ENCODE peak calls at places on chromosome 13, in nine cellular contexts. One of them, this sample, is unnamed.

GRCh38 chr13:113359556-113359955 is 4.4 kb downstream of the GRTP1 start:
- DNase-seq in neural progenitor cell: no peak
- DNase-seq in fibroblast of pulmonary artery: no peak
- DNase-seq in body of pancreas: no peak
- DNase-seq in fibroblast of villous mesenchyme: no peak
- DNase-seq in CD4-positive, alpha-beta memory T cell: no peak
- DNase-seq in brain microvascular endothelial cell: no peak
- DNase-seq in psoas muscle: no peak
- DNase-seq in cardiac fibroblast: no peak
- DNase-seq in this sample: no peak

GRCh38 chr13:40505196-40505595 is 161.2 kb downstream of the FOXO1 start:
- DNase-seq in neural progenitor cell: no peak
- DNase-seq in fibroblast of pulmonary artery: no peak
- DNase-seq in body of pancreas: no peak
- DNase-seq in fibroblast of villous mesenchyme: no peak
- DNase-seq in CD4-positive, alpha-beta memory T cell: no peak
- DNase-seq in brain microvascular endothelial cell: no peak
- DNase-seq in psoas muscle: no peak
- DNase-seq in cardiac fibroblast: no peak
- DNase-seq in this sample: no peak

GRCh38 chr13:113084094-113084942 is 21.3 kb upstream of the F7 start:
- DNase-seq in neural progenitor cell: no peak
- DNase-seq in fibroblast of pulmonary artery: no peak
- DNase-seq in body of pancreas: no peak
- DNase-seq in fibroblast of villous mesenchyme: no peak
- DNase-seq in CD4-positive, alpha-beta memory T cell: no peak
- DNase-seq in brain microvascular endothelial cell: no peak
- DNase-seq in psoas muscle: peak
- DNase-seq in cardiac fibroblast: no peak
- DNase-seq in this sample: no peak

GRCh38 chr13:38821753-38822551 is 135.1 kb downstream of the FREM2 start:
- DNase-seq in neural progenitor cell: no peak
- DNase-seq in fibroblast of pulmonary artery: no peak
- DNase-seq in body of pancreas: no peak
- DNase-seq in fibroblast of villous mesenchyme: no peak
- DNase-seq in CD4-positive, alpha-beta memory T cell: no peak
- DNase-seq in brain microvascular endothelial cell: no peak
- DNase-seq in psoas muscle: no peak
- DNase-seq in cardiac fibroblast: no peak
- DNase-seq in this sample: no peak

GRCh38 chr13:25114220-25114619 is 18.3 kb downstream of the PABPC3 start:
- DNase-seq in neural progenitor cell: peak
- DNase-seq in fibroblast of pulmonary artery: peak
- DNase-seq in body of pancreas: peak
- DNase-seq in fibroblast of villous mesenchyme: peak
- DNase-seq in CD4-positive, alpha-beta memory T cell: peak
- DNase-seq in brain microvascular endothelial cell: peak
- DNase-seq in psoas muscle: peak
- DNase-seq in cardiac fibroblast: peak
- DNase-seq in this sample: peak

GRCh38 chr13:85896516-85897450 is 97.6 kb upstream of the SLITRK6 start:
- DNase-seq in neural progenitor cell: peak
- DNase-seq in fibroblast of pulmonary artery: no peak
- DNase-seq in body of pancreas: no peak
- DNase-seq in fibroblast of villous mesenchyme: no peak
- DNase-seq in CD4-positive, alpha-beta memory T cell: peak
- DNase-seq in brain microvascular endothelial cell: no peak
- DNase-seq in psoas muscle: no peak
- DNase-seq in cardiac fibroblast: no peak
- DNase-seq in this sample: no peak

GRCh38 chr13:48304132-48304876 is 753 bp downstream of the RB1 start:
- DNase-seq in neural progenitor cell: peak
- DNase-seq in fibroblast of pulmonary artery: peak
- DNase-seq in body of pancreas: peak
- DNase-seq in fibroblast of villous mesenchyme: peak
- DNase-seq in CD4-positive, alpha-beta memory T cell: peak
- DNase-seq in brain microvascular endothelial cell: peak
- DNase-seq in psoas muscle: peak
- DNase-seq in cardiac fibroblast: peak
- DNase-seq in this sample: peak

GRCh38 chr13:71865858-71866172 is 1.2 kb downstream of the DACH1 start:
- DNase-seq in neural progenitor cell: peak
- DNase-seq in fibroblast of pulmonary artery: no peak
- DNase-seq in body of pancreas: peak
- DNase-seq in fibroblast of villous mesenchyme: peak
- DNase-seq in CD4-positive, alpha-beta memory T cell: no peak
- DNase-seq in brain microvascular endothelial cell: no peak
- DNase-seq in psoas muscle: peak
- DNase-seq in cardiac fibroblast: peak
- DNase-seq in this sample: no peak

GRCh38 chr13:100451923-100452322 is 136.7 kb downstream of the GGACT start:
- DNase-seq in neural progenitor cell: no peak
- DNase-seq in fibroblast of pulmonary artery: no peak
- DNase-seq in body of pancreas: no peak
- DNase-seq in fibroblast of villous mesenchyme: no peak
- DNase-seq in CD4-positive, alpha-beta memory T cell: no peak
- DNase-seq in brain microvascular endothelial cell: no peak
- DNase-seq in psoas muscle: no peak
- DNase-seq in cardiac fibroblast: no peak
- DNase-seq in this sample: no peak

GRCh38 chr13:52345048-52345447 is 60.9 kb downstream of the THSD1 start:
- DNase-seq in neural progenitor cell: no peak
- DNase-seq in fibroblast of pulmonary artery: peak
- DNase-seq in body of pancreas: no peak
- DNase-seq in fibroblast of villous mesenchyme: no peak
- DNase-seq in CD4-positive, alpha-beta memory T cell: no peak
- DNase-seq in brain microvascular endothelial cell: peak
- DNase-seq in psoas muscle: no peak
- DNase-seq in cardiac fibroblast: peak
- DNase-seq in this sample: no peak

GRCh38 chr13:98141509-98141908 is 1.4 kb upstream of the FARP1 start:
- DNase-seq in neural progenitor cell: peak
- DNase-seq in fibroblast of pulmonary artery: no peak
- DNase-seq in body of pancreas: no peak
- DNase-seq in fibroblast of villous mesenchyme: no peak
- DNase-seq in CD4-positive, alpha-beta memory T cell: no peak
- DNase-seq in brain microvascular endothelial cell: no peak
- DNase-seq in psoas muscle: no peak
- DNase-seq in cardiac fibroblast: no peak
- DNase-seq in this sample: no peak
- H3K4me3 ChIP-seq in neural progenitor cell: no peak
- H3K4me3 ChIP-seq in fibroblast of pulmonary artery: no peak
- H3K4me3 ChIP-seq in body of pancreas: no peak
- H3K4me3 ChIP-seq in fibroblast of villous mesenchyme: no peak
- H3K4me3 ChIP-seq in CD4-positive, alpha-beta memory T cell: no peak
- H3K4me3 ChIP-seq in brain microvascular endothelial cell: no peak
- H3K4me3 ChIP-seq in psoas muscle: no peak
- H3K4me3 ChIP-seq in cardiac fibroblast: no peak
- H3K4me3 ChIP-seq in this sample: no peak

DNA sequence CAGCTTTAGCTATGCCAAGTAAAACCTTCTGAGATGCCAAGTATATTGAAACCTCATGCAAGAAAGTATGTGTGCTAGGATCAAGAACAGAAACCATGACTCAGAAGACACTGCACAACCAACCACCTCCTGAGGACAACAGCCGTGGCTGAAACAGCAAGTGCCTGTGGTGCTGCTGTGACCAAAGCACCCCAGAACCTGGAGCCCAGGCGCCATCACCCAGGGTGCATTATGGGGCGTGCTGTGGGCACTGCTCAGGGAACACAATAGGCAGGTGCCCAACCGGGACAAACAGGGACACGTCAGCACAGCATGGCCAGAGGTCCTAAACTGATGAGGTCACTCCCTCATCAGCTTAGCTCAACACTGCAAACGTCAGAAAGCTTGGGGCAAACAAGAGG is 101.3 kb upstream of the SLC15A1 start:
- DNase-seq in neural progenitor cell: no peak
- DNase-seq in fibroblast of pulmonary artery: peak
- DNase-seq in body of pancreas: no peak
- DNase-seq in fibroblast of villous mesenchyme: no peak
- DNase-seq in CD4-positive, alpha-beta memory T cell: no peak
- DNase-seq in brain microvascular endothelial cell: peak
- DNase-seq in psoas muscle: peak
- DNase-seq in cardiac fibroblast: peak
- DNase-seq in this sample: no peak
- H3K4me3 ChIP-seq in neural progenitor cell: no peak
- H3K4me3 ChIP-seq in fibroblast of pulmonary artery: no peak
- H3K4me3 ChIP-seq in body of pancreas: no peak
- H3K4me3 ChIP-seq in fibroblast of villous mesenchyme: no peak
- H3K4me3 ChIP-seq in CD4-positive, alpha-beta memory T cell: no peak
- H3K4me3 ChIP-seq in brain microvascular endothelial cell: no peak
- H3K4me3 ChIP-seq in psoas muscle: no peak
- H3K4me3 ChIP-seq in cardiac fibroblast: no peak
- H3K4me3 ChIP-seq in this sample: no peak

DNA sequence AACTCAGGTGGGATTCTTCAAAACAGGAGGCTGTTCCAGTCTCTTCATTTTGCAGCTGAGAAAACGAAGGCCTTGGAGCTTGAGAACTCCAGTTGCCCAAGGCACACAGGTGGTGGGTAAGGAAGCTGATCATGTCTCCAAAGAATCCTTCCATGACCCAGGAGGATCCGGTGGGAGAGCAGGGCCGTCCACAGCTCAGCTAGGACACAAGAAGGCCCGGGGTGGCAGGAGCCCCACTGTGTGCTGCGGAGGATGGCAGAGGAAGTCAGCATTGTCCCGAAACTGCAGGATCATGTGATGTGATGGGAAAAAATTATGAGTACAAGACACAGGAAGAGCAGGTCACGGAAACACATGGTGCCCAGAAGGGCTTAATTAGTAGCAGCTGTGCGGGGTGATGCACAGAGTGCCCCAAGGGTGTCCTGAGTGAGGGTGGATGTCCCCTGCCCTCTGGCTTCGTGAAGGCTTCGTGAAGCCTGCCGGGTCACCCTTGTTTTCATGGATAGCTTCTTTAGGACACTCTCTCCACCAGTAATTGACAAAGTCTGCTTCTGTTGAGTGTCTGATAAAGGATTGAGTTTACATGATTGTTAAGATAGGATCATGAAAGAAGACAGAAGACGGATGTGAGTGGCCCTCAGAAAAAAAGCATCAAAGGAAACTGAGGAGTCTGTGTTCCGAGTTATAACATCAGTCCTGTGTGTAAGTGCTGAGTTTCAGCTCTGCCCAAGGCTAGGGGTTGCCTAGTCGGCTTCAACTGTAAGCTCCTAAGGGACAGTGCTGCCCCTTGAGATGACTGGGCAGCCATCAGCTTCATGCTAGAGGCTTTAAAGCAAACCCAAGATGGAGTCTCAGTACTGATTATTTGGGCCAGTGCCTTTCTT is 33.8 kb upstream of the SACS start:
- DNase-seq in neural progenitor cell: peak
- DNase-seq in fibroblast of pulmonary artery: no peak
- DNase-seq in body of pancreas: no peak
- DNase-seq in fibroblast of villous mesenchyme: peak
- DNase-seq in CD4-positive, alpha-beta memory T cell: no peak
- DNase-seq in brain microvascular endothelial cell: no peak
- DNase-seq in psoas muscle: no peak
- DNase-seq in cardiac fibroblast: no peak
- DNase-seq in this sample: no peak
- H3K4me3 ChIP-seq in neural progenitor cell: no peak
- H3K4me3 ChIP-seq in fibroblast of pulmonary artery: no peak
- H3K4me3 ChIP-seq in body of pancreas: no peak
- H3K4me3 ChIP-seq in fibroblast of villous mesenchyme: no peak
- H3K4me3 ChIP-seq in CD4-positive, alpha-beta memory T cell: no peak
- H3K4me3 ChIP-seq in brain microvascular endothelial cell: peak
- H3K4me3 ChIP-seq in psoas muscle: peak
- H3K4me3 ChIP-seq in cardiac fibroblast: no peak
- H3K4me3 ChIP-seq in this sample: no peak

GRCh38 chr13:42038661-42039456 is 9.6 kb upstream of the DGKH start:
- DNase-seq in neural progenitor cell: peak
- DNase-seq in fibroblast of pulmonary artery: no peak
- DNase-seq in body of pancreas: no peak
- DNase-seq in fibroblast of villous mesenchyme: no peak
- DNase-seq in CD4-positive, alpha-beta memory T cell: no peak
- DNase-seq in brain microvascular endothelial cell: no peak
- DNase-seq in psoas muscle: no peak
- DNase-seq in cardiac fibroblast: no peak
- DNase-seq in this sample: no peak
- H3K4me3 ChIP-seq in neural progenitor cell: peak
- H3K4me3 ChIP-seq in fibroblast of pulmonary artery: peak
- H3K4me3 ChIP-seq in body of pancreas: no peak
- H3K4me3 ChIP-seq in fibroblast of villous mesenchyme: peak
- H3K4me3 ChIP-seq in CD4-positive, alpha-beta memory T cell: no peak
- H3K4me3 ChIP-seq in brain microvascular endothelial cell: peak
- H3K4me3 ChIP-seq in psoas muscle: peak
- H3K4me3 ChIP-seq in cardiac fibroblast: peak
- H3K4me3 ChIP-seq in this sample: peak

GRCh38 chr13:27961227-27962085 is 7.7 kb downstream of the CDX2 start:
- DNase-seq in neural progenitor cell: no peak
- DNase-seq in fibroblast of pulmonary artery: no peak
- DNase-seq in body of pancreas: no peak
- DNase-seq in fibroblast of villous mesenchyme: no peak
- DNase-seq in CD4-positive, alpha-beta memory T cell: no peak
- DNase-seq in brain microvascular endothelial cell: no peak
- DNase-seq in psoas muscle: no peak
- DNase-seq in cardiac fibroblast: no peak
- DNase-seq in this sample: no peak
- H3K4me3 ChIP-seq in neural progenitor cell: peak
- H3K4me3 ChIP-seq in fibroblast of pulmonary artery: no peak
- H3K4me3 ChIP-seq in body of pancreas: peak
- H3K4me3 ChIP-seq in fibroblast of villous mesenchyme: no peak
- H3K4me3 ChIP-seq in CD4-positive, alpha-beta memory T cell: no peak
- H3K4me3 ChIP-seq in brain microvascular endothelial cell: no peak
- H3K4me3 ChIP-seq in psoas muscle: peak
- H3K4me3 ChIP-seq in cardiac fibroblast: no peak
- H3K4me3 ChIP-seq in this sample: no peak

DNA sequence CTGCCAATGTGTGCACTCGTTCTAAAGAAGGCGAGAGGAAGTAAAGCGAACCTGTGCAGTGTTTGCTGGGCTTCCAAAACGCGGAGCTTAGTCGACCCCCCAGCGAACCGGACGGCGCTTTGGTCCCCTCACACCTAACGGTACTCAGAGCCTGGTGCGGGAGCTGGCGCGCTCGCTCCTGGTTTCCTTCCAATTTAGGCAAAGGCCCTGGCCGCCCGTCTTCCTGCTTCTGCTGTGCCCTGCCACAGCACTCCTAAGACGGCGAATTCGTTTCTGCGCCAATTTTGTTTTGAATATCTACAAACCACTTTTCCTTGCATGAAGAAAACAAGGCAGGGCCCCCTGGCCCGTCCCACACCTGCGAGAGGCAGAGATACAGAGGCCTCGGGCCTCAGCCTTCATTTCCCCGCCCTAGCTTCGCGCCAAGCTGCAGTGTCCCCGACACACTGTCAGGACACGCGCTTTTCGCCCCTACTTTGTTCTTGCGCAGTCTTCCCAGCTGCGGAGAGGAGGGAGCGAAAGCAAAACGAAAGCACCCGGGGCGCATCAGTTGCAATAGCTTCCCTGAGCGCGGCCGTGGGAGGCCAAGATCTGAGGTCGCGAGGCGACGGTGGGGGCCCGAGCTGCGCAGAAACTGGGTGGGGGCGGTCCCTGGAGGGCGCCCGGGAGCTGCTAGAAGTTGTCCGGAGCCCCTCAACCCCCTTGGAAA is 111.9 kb downstream of the KCNRG start:
- DNase-seq in neural progenitor cell: peak
- DNase-seq in fibroblast of pulmonary artery: peak
- DNase-seq in body of pancreas: peak
- DNase-seq in fibroblast of villous mesenchyme: peak
- DNase-seq in CD4-positive, alpha-beta memory T cell: peak
- DNase-seq in brain microvascular endothelial cell: no peak
- DNase-seq in psoas muscle: peak
- DNase-seq in cardiac fibroblast: peak
- DNase-seq in this sample: no peak
- H3K4me3 ChIP-seq in neural progenitor cell: peak
- H3K4me3 ChIP-seq in fibroblast of pulmonary artery: peak
- H3K4me3 ChIP-seq in body of pancreas: no peak
- H3K4me3 ChIP-seq in fibroblast of villous mesenchyme: peak
- H3K4me3 ChIP-seq in CD4-positive, alpha-beta memory T cell: peak
- H3K4me3 ChIP-seq in brain microvascular endothelial cell: peak
- H3K4me3 ChIP-seq in psoas muscle: peak
- H3K4me3 ChIP-seq in cardiac fibroblast: peak
- H3K4me3 ChIP-seq in this sample: peak

GRCh38 chr13:20664304-20664703 is 39.2 kb upstream of the IL17D start:
- DNase-seq in neural progenitor cell: no peak
- DNase-seq in fibroblast of pulmonary artery: no peak
- DNase-seq in body of pancreas: no peak
- DNase-seq in fibroblast of villous mesenchyme: no peak
- DNase-seq in CD4-positive, alpha-beta memory T cell: no peak
- DNase-seq in brain microvascular endothelial cell: no peak
- DNase-seq in psoas muscle: no peak
- DNase-seq in cardiac fibroblast: no peak
- DNase-seq in this sample: no peak
- H3K4me3 ChIP-seq in neural progenitor cell: no peak
- H3K4me3 ChIP-seq in fibroblast of pulmonary artery: no peak
- H3K4me3 ChIP-seq in body of pancreas: no peak
- H3K4me3 ChIP-seq in fibroblast of villous mesenchyme: no peak
- H3K4me3 ChIP-seq in CD4-positive, alpha-beta memory T cell: no peak
- H3K4me3 ChIP-seq in brain microvascular endothelial cell: no peak
- H3K4me3 ChIP-seq in psoas muscle: no peak
- H3K4me3 ChIP-seq in cardiac fibroblast: no peak
- H3K4me3 ChIP-seq in this sample: no peak

This sample was measured in AG04450.